ENCODE peak calls at places on chromosomes 4 and X, in eight cellular contexts. I is A549, X is uterus, T is ovary, L is spleen, N is prostate gland, P is thyroid gland, O is stomach. Y is an unnamed sample.

GRCh38 chr4:105619193-105619931 is 66.9 kb downstream of the ARHGEF38 start:
- DNase-seq in P (peak), I (no peak), O (peak), N (peak), L (peak), X (no peak), T (no peak), Y (peak)

GRCh38 chrX:16712116-16712824 is at the start of gene CTPS2:
- DNase-seq in T (peak), L (peak), N (peak), P (peak), O (peak), X (peak), I (peak), Y (peak)

GRCh38 chr4:99024481-99025275 is 29.2 kb downstream of the METAP1 start:
- DNase-seq in O (no peak), T (no peak), N (peak), X (no peak), P (peak), I (peak), L (no peak), Y (peak)

GRCh38 chrX:150041208-150041607 is 102.9 kb upstream of the EOLA2 start:
- DNase-seq in O (no peak), T (no peak), I (no peak), N (no peak), X (no peak), P (no peak), L (no peak), Y (no peak)

GRCh38 chrX:125736008-125736729 is 416.5 kb downstream of the TEX13C start:
- DNase-seq in X (no peak), N (no peak), L (no peak), T (no peak), I (no peak), O (no peak), P (no peak), Y (no peak)

GRCh38 chr4:62670509-62670908 is 1470.4 kb downstream of the ADGRL3 start:
- DNase-seq in P (no peak), I (no peak), T (no peak), N (no peak), O (no peak), X (no peak), L (no peak), Y (no peak)

GRCh38 chrX:43615677-43616076 is 40.4 kb upstream of the MAOA start:
- DNase-seq in P (no peak), O (no peak), T (no peak), N (peak), X (no peak), L (no peak), I (no peak), Y (no peak)

GRCh38 chr4:92791876-92792490 is 488.2 kb downstream of the GRID2 start:
- DNase-seq in I (no peak), O (no peak), L (no peak), T (no peak), N (no peak), P (peak), X (no peak), Y (no peak)

GRCh38 chr4:133084421-133084820 is 64.7 kb upstream of the PCDH10 start:
- DNase-seq in I (no peak), L (no peak), X (no peak), O (no peak), N (no peak), T (no peak), P (no peak), Y (no peak)

GRCh38 chr4:88215351-88215750 is 56.9 kb upstream of the ABCG2 start:
- DNase-seq in L (no peak), O (no peak), P (no peak), N (no peak), X (no peak), I (no peak), T (no peak), Y (no peak)

GRCh38 chr4:153257151-153257620 is 52.9 kb downstream of the TRIM2 start:
- DNase-seq in I (no peak), P (no peak), O (no peak), X (peak), L (no peak), T (no peak), N (no peak), Y (no peak)

GRCh38 chrX:107559506-107559905 is 68.8 kb upstream of the PRPS1 start:
- DNase-seq in T (no peak), I (no peak), X (no peak), O (no peak), N (no peak), P (no peak), L (no peak), Y (no peak)

GRCh38 chrX:52424658-52425057 is 55.8 kb downstream of the XAGE2 start:
- DNase-seq in X (no peak), P (no peak), N (no peak), O (no peak), L (no peak), I (peak), T (no peak), Y (no peak)

GRCh38 chrX:85004255-85004654 is 578 bp downstream of the APOOL start:
- DNase-seq in T (no peak), I (peak), L (no peak), X (no peak), O (no peak), P (no peak), N (peak), Y (no peak)

DNA sequence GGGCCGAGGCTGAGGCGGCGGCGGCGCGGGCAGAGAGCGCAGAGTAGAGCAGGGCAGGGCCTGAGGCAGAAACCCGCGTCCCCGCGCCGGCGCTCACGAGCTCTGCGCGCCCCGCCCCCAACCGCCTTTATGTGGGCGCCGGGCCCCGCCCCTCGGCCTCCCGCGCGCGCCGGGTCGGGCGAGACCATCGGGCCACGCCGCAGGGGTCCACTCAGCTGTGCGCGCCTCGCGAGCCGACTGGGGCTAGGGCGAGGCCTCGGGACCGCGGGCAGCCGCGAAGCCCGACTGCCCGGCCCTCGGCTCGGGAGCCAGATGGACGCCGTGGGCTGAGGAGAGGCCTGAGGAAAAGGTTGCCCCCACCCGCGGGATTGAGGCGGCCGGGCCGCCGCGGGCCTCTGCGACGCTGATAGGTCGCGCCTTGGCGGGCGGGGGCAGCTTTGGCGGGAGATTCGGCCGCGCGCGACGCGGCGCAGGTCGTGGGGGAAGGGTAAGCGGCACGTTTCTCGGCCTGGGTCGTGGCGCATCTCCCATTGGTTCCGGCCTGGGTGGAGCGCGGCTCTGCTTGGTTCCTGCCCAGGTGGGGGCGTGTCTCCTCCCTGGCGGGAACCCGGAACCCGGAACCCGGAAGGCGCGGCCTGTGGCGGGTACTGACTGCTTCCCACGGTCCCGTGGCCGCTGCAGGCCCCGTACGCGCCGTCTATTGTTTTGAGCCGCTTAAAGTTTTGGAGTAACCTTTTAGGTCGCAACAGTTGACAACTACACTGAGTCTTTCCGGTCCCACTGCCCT is at the start of gene SLBP:
- DNase-seq in X (peak), I (peak), L (peak), N (peak), O (peak), P (peak), T (peak), Y (peak)
- TF ChIP-seq POLR2A in X (peak), I (peak), L (peak), N (peak), O (no peak), P (peak), T (peak), Y (peak)

GRCh38 chrX:71171110-71171801 is 26.6 kb downstream of the NLGN3 start:
- DNase-seq in I (no peak), O (no peak), N (no peak), T (no peak), P (no peak), X (no peak), L (peak), Y (no peak)
- H3K27ac ChIP-seq in I (no peak), O (no peak), N (no peak), T (no peak), P (no peak), X (no peak), L (no peak), Y (no peak)

GRCh38 chr4:119000400-119000799 is 111.7 kb downstream of the SYNPO2 start:
- DNase-seq in T (no peak), L (no peak), P (no peak), I (no peak), O (no peak), N (no peak), X (peak), Y (no peak)

GRCh38 chr4:118999919-119000318 is 111.3 kb downstream of the SYNPO2 start:
- DNase-seq in X (no peak), P (no peak), O (no peak), T (no peak), N (no peak), I (no peak), L (no peak), Y (no peak)

GRCh38 chr4:118995693-118996391 is 107.2 kb downstream of the SYNPO2 start:
- DNase-seq in T (no peak), O (no peak), X (no peak), I (no peak), L (no peak), P (no peak), N (no peak), Y (no peak)

GRCh38 chr4:118994030-118994429 is 105.4 kb downstream of the SYNPO2 start:
- DNase-seq in X (no peak), P (no peak), N (no peak), I (no peak), T (peak), L (no peak), O (peak), Y (peak)

GRCh38 chr4:118997601-118998000 is 108.9 kb downstream of the SYNPO2 start:
- DNase-seq in I (no peak), X (no peak), P (no peak), L (no peak), O (no peak), T (no peak), N (no peak), Y (no peak)
- TF ChIP-seq POLR2A in I (no peak), X (no peak), P (no peak), L (no peak), O (no peak), T (no peak), N (no peak), Y (no peak)

DNA sequence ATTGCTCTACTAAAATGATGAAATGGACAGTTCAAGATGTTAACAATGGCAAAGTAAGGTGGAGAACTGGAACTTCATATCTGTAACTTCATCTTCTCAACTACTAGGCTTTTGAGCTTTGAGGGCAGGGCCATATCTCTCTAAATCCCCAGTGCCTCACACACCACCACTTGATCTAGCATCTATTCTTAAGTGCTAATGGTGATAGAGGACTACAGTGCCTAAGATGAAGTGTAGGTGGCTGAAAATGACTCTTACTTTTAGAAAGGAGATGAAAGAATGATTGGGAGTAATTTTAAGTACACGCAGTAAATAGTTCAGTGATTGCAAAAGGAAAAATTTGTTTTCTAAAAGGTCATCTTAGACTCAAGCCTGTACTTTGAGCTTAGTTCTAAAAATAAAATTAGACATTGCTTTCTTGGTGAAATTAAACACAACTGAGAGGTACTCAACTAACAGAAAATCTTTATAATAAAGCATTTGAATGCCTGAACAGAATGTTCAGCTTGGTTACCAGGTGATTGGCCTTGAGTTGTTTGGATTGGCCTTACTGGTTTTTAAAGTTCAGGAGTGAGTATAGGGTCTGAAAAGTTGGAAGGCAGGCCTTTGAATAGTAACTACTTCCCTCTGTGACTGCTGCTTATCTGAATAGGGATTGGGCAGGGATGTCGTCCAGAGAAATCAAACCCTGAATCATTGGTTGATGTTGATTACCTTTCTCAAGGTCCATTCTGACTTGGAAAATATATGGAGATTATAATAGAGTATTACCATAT is 45.4 kb downstream of the DIAPH2 start:
- DNase-seq in L (no peak), N (no peak), I (no peak), O (no peak), X (no peak), T (no peak), P (no peak), Y (no peak)
- H3K27ac ChIP-seq in L (no peak), N (no peak), I (no peak), O (no peak), X (no peak), T (no peak), P (no peak), Y (no peak)

GRCh38 chrX:39897741-39898097 is 200.0 kb downstream of the BCOR start:
- DNase-seq in I (no peak), X (no peak), N (no peak), L (no peak), T (no peak), O (no peak), P (no peak), Y (no peak)

GRCh38 chrX:39894626-39895025 is 203.1 kb downstream of the BCOR start:
- DNase-seq in N (no peak), X (no peak), O (peak), T (no peak), L (no peak), I (peak), P (peak), Y (no peak)

GRCh38 chrX:39896951-39897740 is 200.6 kb downstream of the BCOR start:
- DNase-seq in L (no peak), I (peak), X (peak), O (no peak), N (peak), T (peak), P (peak), Y (no peak)

GRCh38 chrX:39893417-39894338 is 204.1 kb downstream of the BCOR start:
- DNase-seq in I (no peak), X (no peak), L (no peak), N (no peak), O (no peak), T (no peak), P (no peak), Y (no peak)

DNA sequence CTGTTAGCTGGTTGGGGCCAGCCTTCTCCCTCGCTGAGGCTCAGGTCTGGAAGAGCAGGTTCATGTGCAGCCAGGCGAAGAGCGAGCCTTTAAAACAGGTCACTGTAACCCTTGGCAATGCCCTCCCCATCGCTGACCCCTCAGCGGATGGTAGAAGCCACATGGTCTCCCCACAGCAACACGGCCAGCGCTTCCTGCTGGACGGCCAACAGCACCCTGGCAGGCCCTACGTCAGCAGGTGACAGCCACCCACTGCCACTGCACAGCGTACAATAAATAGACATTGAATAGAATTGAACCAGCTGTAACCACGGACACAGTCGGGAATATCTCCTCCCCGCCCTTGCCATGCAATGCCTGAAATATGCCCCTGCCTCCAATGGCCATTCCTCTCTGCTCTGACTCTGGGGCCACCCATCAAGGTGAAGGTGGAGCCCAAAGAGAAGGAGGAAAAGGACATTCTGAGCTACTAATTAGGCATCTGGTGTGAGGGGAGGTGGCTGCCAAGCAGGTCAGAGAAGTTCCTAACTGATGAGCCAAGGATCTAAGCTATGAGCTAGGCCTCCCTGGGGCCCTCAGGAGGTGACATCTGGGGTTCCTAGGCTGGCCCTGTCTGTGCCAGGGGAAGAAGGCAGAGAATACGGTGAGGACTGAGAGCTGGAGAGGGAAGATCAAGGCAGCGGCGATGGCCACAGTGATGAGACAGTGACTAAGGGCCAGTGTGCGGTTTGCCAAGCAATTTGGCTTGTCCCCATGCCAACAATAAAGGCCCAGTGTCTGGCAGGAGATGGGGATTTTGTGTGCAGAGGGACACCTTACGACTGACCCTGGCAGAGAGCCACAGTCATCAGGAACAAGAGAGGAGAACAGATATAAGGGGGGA is 202.3 kb downstream of the BCOR start:
- DNase-seq in N (no peak), X (no peak), L (no peak), T (no peak), O (peak), P (peak), I (peak), Y (no peak)
- TF ChIP-seq POLR2A in N (no peak), X (no peak), L (no peak), T (no peak), O (no peak), P (no peak), I (no peak), Y (no peak)

GRCh38 chr4:82918091-82918490 is 17.6 kb downstream of the THAP9 start:
- DNase-seq in I (no peak), X (no peak), O (no peak), P (no peak), L (no peak), N (no peak), T (no peak), Y (no peak)
- H3K27ac ChIP-seq in I (no peak), X (no peak), O (no peak), P (no peak), L (no peak), N (no peak), T (no peak), Y (no peak)

GRCh38 chr4:83012631-83013419 is 2.2 kb upstream of the LIN54 start:
- DNase-seq in X (peak), N (peak), L (peak), P (peak), T (peak), O (peak), I (peak), Y (peak)

GRCh38 chr4:83009529-83009928 is 1.1 kb downstream of the LIN54 start:
- DNase-seq in T (no peak), O (no peak), L (no peak), I (no peak), X (no peak), P (no peak), N (no peak), Y (no peak)

GRCh38 chr4:83011779-83012630 is 1.4 kb upstream of the LIN54 start:
- DNase-seq in I (peak), L (no peak), X (peak), T (no peak), O (peak), N (peak), P (peak), Y (peak)

GRCh38 chr4:83010111-83010521 is 507 bp downstream of the LIN54 start:
- DNase-seq in L (no peak), I (no peak), N (no peak), P (no peak), T (no peak), X (no peak), O (no peak), Y (no peak)

DNA sequence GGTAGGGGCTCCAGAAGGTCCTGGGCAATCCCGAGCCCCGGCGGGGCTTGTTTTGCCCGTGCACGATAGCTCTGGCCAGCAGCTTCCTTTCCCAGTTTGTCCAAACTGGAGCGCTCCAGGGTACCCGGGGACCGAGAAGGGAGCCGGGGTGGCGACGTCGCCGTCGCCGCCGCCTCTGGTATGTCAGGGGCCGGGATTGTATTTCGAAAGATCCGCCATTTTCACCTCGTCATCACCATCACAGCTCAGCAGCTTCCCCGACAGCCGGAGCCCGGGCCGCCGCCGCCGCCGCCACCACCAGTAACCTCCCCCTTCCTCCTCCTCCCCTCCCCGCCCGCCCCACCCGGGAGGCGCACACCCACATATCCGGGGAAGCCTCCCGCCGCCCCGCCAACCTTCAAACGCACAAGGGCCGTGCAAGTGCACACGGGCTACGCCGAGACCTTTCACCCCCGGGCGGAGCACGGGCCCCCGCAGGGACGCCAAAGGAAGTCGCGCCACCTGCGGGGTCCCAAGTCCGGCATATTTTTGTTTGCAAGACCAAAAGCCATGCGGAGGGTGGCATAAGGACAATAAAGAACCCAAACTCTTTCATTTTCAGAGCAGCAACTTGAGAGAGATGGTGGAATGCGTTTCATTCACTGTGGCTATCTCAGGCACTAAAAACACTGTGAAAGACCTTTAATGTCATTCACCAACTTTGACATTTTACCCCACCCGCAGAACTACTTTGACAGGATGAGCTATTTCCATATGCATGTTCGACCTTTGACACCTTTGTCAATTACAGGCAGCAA is at the start of gene LIN54:
- DNase-seq in X (peak), L (peak), T (peak), O (peak), I (peak), P (peak), N (peak), Y (peak)
- TF ChIP-seq POLR2A in X (no peak), L (no peak), T (no peak), O (no peak), I (no peak), P (no peak), N (peak), Y (peak)